ENCODE peak calls at places on chromosomes 4 and X, in eight cellular contexts. D is HL-60, P is ACHN, N is skeletal muscle cell, W is brain microvascular endothelial cell, K is lower leg skin, G is GM03348, E is Calu3. H is an unnamed sample.

GRCh38 chr4:129236351-129236750 is 140.4 kb downstream of the C4orf33 start:
- DNase-seq in D (no peak), P (no peak), N (no peak), W (no peak), K (no peak), G (no peak), E (no peak), H (no peak)

GRCh38 chr4:99657801-99658200 is at the start of gene C4orf54:
- DNase-seq in D (no peak), P (no peak), N (no peak), W (no peak), K (no peak), G (no peak), E (no peak), H (no peak)

GRCh38 chr4:120960868-120961267 is 38.3 kb upstream of the PRDM5 start:
- DNase-seq in D (no peak), P (no peak), N (no peak), W (no peak), K (no peak), G (no peak), E (no peak), H (no peak)

GRCh38 chr4:7367894-7368293 is 66.8 kb downstream of the PSAPL1 start:
- DNase-seq in D (no peak), P (no peak), N (no peak), W (no peak), K (no peak), G (no peak), E (no peak), H (no peak)

GRCh38 chrX:68049466-68049865 is 383.8 kb downstream of the OPHN1 start:
- DNase-seq in D (no peak), P (no peak), N (no peak), W (no peak), K (no peak), G (no peak), E (no peak), H (no peak)

GRCh38 chr4:8236141-8236919 is 33.2 kb upstream of the HTRA3 start:
- DNase-seq in D (no peak), P (no peak), N (no peak), W (no peak), K (no peak), G (no peak), E (no peak), H (no peak)

GRCh38 chrX:150421816-150422215 is 58.7 kb downstream of the MAMLD1 start:
- DNase-seq in D (no peak), P (no peak), N (no peak), W (no peak), K (no peak), G (no peak), E (no peak), H (no peak)

GRCh38 chrX:21666679-21667078 is 8.5 kb upstream of the KLHL34 start:
- DNase-seq in D (no peak), P (no peak), N (no peak), W (no peak), K (no peak), G (peak), E (no peak), H (no peak)

GRCh38 chr4:157165935-157166334 is 54.6 kb upstream of the GRIA2 start:
- DNase-seq in D (no peak), P (no peak), N (no peak), W (no peak), K (no peak), G (no peak), E (no peak), H (no peak)

GRCh38 chrX:148599404-148599803 is 99.0 kb downstream of the AFF2 start:
- DNase-seq in D (no peak), P (no peak), N (no peak), W (no peak), K (no peak), G (no peak), E (no peak), H (no peak)

GRCh38 chr4:172011196-172011595 is 198.0 kb downstream of the GALNTL6 start:
- DNase-seq in D (no peak), P (no peak), N (no peak), W (no peak), K (no peak), G (no peak), E (no peak), H (no peak)

GRCh38 chrX:69222103-69223090 is 57.1 kb upstream of the PJA1 start:
- DNase-seq in D (peak), P (peak), N (peak), W (peak), K (peak), G (peak), E (peak), H (peak)

GRCh38 chr4:175280153-175280552 is 362.0 kb downstream of the ADAM29 start:
- DNase-seq in D (no peak), P (no peak), N (no peak), W (no peak), K (no peak), G (no peak), E (no peak), H (no peak)

GRCh38 chrX:134013092-134013497 is 27.7 kb upstream of the GPC3 start:
- DNase-seq in D (no peak), P (no peak), N (no peak), W (peak), K (no peak), G (peak), E (no peak), H (no peak)

H was measured in left lung.